ENCODE peak calls at places on chromosomes 11 and 22, in six cellular contexts. S, C, R, Q, V and J are unnamed samples.

GRCh38 chr22:47411006-47411405 is 648.6 kb downstream of the TBC1D22A start:
- DNase-seq in V (no peak), R (no peak), C (no peak), S (no peak), Q (no peak), J (no peak)

GRCh38 chr11:87315229-87315628 is 277.5 kb downstream of the TMEM135 start:
- DNase-seq in V (no peak), Q (no peak), S (no peak), C (no peak), R (no peak), J (no peak)

GRCh38 chr11:48093323-48093722 is 113.0 kb downstream of the PTPRJ start:
- DNase-seq in V (no peak), S (no peak), Q (no peak), R (no peak), C (no peak), J (no peak)

GRCh38 chr11:43504316-43504950 is 145.7 kb downstream of the TTC17 start:
- DNase-seq in C (no peak), R (peak; percentile 28), S (no peak), V (no peak), Q (no peak), J (peak; percentile 23)

GRCh38 chr11:70126494-70126893 is 48.4 kb downstream of the ANO1 start:
- DNase-seq in V (no peak), R (no peak), Q (no peak), C (no peak), S (no peak), J (no peak)

GRCh38 chr11:78000193-78000592 is 5.7 kb upstream of the INTS4 start:
- DNase-seq in C (no peak), V (peak; percentile 74), S (peak; percentile 46), Q (no peak), R (peak; percentile 43), J (peak; percentile 72)

GRCh38 chr22:40313007-40313406 is 33.3 kb upstream of the ADSL start:
- DNase-seq in C (no peak), V (no peak), S (no peak), R (no peak), Q (no peak), J (no peak)

GRCh38 chr11:12606597-12606996 is 67.6 kb upstream of the TEAD1 start:
- DNase-seq in Q (no peak), S (no peak), R (no peak), V (no peak), C (no peak), J (no peak)

GRCh38 chr11:72812968-72813739 is 1.1 kb upstream of the ATG16L2 start:
- DNase-seq in V (peak; percentile 70), R (peak; percentile 91), S (peak; percentile 59), C (no peak), Q (peak; percentile 81), J (peak; percentile 57)

GRCh38 chr11:35932641-35933571 is 11.0 kb upstream of the LDLRAD3 start:
- DNase-seq in V (no peak), R (no peak), Q (no peak), C (no peak), S (no peak), J (no peak)

GRCh38 chr11:13699041-13699440 is 30.6 kb downstream of the FAR1 start:
- DNase-seq in V (no peak), R (no peak), Q (no peak), C (no peak), S (no peak), J (no peak)

GRCh38 chr11:13697710-13698109 is 29.2 kb downstream of the FAR1 start:
- DNase-seq in R (no peak), Q (no peak), V (no peak), C (no peak), S (no peak), J (no peak)

GRCh38 chr11:13701506-13701905 is 33.0 kb downstream of the FAR1 start:
- DNase-seq in R (no peak), C (no peak), S (no peak), V (no peak), Q (no peak), J (no peak)

GRCh38 chr11:13698147-13698546 is 29.7 kb downstream of the FAR1 start:
- DNase-seq in V (peak; percentile 27), S (no peak), R (no peak), Q (no peak), C (no peak), J (no peak)

GRCh38 chr11:13699870-13700269 is 31.4 kb downstream of the FAR1 start:
- DNase-seq in R (no peak), V (no peak), S (no peak), Q (no peak), C (no peak), J (no peak)
- TF ChIP-seq POLR2A in R (no peak), V (no peak), S (no peak), Q (no peak), C (no peak), J (no peak)

GRCh38 chr11:27718853-27719574 is 18.8 kb upstream of the BDNF start:
- DNase-seq in R (peak; percentile 55), S (no peak), V (peak; percentile 44), Q (no peak), C (no peak), J (no peak)
- TF ChIP-seq POLR2A in R (no peak), S (no peak), V (no peak), Q (no peak), C (no peak), J (no peak)

GRCh38 chr11:2884424-2884815 is 1.2 kb downstream of the CDKN1C start:
- DNase-seq in Q (peak; percentile 82), S (peak; percentile 62), R (no peak), V (peak; percentile 46), C (no peak), J (peak; percentile 56)

GRCh38 chr11:2885017-2885675 is 429 bp downstream of the CDKN1C start:
- DNase-seq in R (no peak), C (no peak), Q (peak; percentile 79), V (peak; percentile 42), S (peak; percentile 71), J (peak; percentile 75)

GRCh38 chr11:2886191-2886894 is 768 bp upstream of the CDKN1C start:
- DNase-seq in S (no peak), Q (no peak), C (no peak), R (no peak), V (peak; percentile 39), J (peak; percentile 45)

GRCh38 chr11:2886936-2887335 is 1.4 kb upstream of the CDKN1C start:
- DNase-seq in S (no peak), Q (no peak), V (no peak), R (no peak), C (no peak), J (no peak)

GRCh38 chr11:2885676-2886081 is at the start of gene CDKN1C:
- DNase-seq in V (peak; percentile 88), C (peak; percentile 89), Q (peak; percentile 94), R (peak; percentile 78), S (peak; percentile 92), J (peak; percentile 87)
- TF ChIP-seq POLR2A in V (no peak), C (no peak), Q (peak; percentile 74), R (peak; percentile 40), S (peak; percentile 57), J (peak; percentile 93)

DNA sequence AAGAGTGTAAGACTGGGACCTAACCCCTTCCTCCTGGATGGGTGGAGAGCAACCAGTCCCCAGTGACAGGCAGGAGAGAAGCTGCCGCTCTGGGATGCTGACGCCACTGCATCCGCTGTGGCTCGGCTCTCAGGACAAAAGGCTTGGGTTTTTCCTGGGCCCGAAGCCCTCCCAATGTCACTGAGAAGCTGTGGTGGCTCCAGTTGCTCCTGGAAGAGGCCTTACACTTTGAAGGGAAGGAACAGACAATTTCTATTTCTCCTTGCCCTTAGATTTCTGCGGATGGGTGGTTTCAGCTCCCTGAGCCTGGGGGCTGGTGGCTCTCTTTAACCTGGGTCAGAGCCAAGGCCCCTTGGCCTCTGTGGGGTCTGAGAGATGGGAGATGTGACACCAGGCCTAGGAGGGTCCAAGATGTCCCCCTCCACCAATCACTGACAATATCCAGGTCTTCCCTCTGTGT is 21.4 kb downstream of the TPBGL start:
- DNase-seq in Q (peak; percentile 53), S (no peak), R (no peak), V (no peak), C (no peak), J (no peak)
- TF ChIP-seq POLR2A in Q (no peak), S (no peak), R (no peak), V (no peak), C (no peak), J (no peak)